ENCODE peak calls at places on chromosomes 2 and 18, in seven cellular contexts. X, Q, C, I, G, B and A are unnamed samples. For H3K4me1, the result is how much of the 10 kb centered on the place peaks cover.

GRCh38 chr2:168490916-168491605 is 35.0 kb downstream of the CERS6 start:
- DNase-seq in B (no peak), I (no peak), G (no peak), C (peak), X (no peak), Q (no peak), A (peak)

GRCh38 chr2:78992451-78992806 is 33.1 kb upstream of the REG3G start:
- DNase-seq in C (peak), B (no peak), X (no peak), G (no peak), Q (no peak), I (no peak), A (peak)

GRCh38 chr2:151251012-151251411 is 10.7 kb downstream of the RBM43 start:
- DNase-seq in B (peak), G (no peak), X (no peak), Q (no peak), C (peak), I (no peak), A (no peak)

GRCh38 chr2:120472891-120473309 is 127.0 kb downstream of the INHBB start:
- DNase-seq in Q (no peak), X (no peak), I (no peak), G (no peak), B (no peak), C (peak), A (no peak)

GRCh38 chr2:140990416-140990815 is 1140.4 kb downstream of the LRP1B start:
- DNase-seq in B (peak), C (peak), X (no peak), G (no peak), Q (no peak), I (no peak), A (no peak)

GRCh38 chr2:177419274-177419673 is 26.7 kb downstream of the AGPS start:
- DNase-seq in B (peak), G (no peak), C (peak), Q (no peak), I (no peak), X (no peak), A (no peak)

GRCh38 chr2:74267068-74267467 is 68.7 kb downstream of the MTHFD2 start:
- DNase-seq in C (no peak), I (no peak), X (no peak), G (peak), B (no peak), Q (peak), A (peak)

GRCh38 chr2:47708801-47709499 is 74.0 kb upstream of the MSH6 start:
- DNase-seq in B (no peak), C (no peak), G (no peak), Q (no peak), X (no peak), I (no peak), A (no peak)

GRCh38 chr2:75099521-75099922 is 99.8 kb downstream of the TACR1 start:
- DNase-seq in I (no peak), B (peak), X (no peak), G (no peak), C (peak), Q (no peak), A (no peak)

GRCh38 chr2:134458950-134459349 is 205.1 kb downstream of the MGAT5 start:
- DNase-seq in B (no peak), C (no peak), G (no peak), X (peak), Q (no peak), I (no peak), A (no peak)

GRCh38 chr2:217849154-217849553 is 153.6 kb downstream of the TNS1 start:
- DNase-seq in I (no peak), Q (no peak), C (peak), G (no peak), X (peak), B (no peak), A (no peak)

GRCh38 chr2:229431331-229431954 is 160.4 kb upstream of the PID1 start:
- DNase-seq in Q (no peak), I (no peak), B (peak), C (peak), G (no peak), X (no peak), A (peak)

GRCh38 chr2:135510577-135510976 is 20.4 kb downstream of the ZRANB3 start:
- DNase-seq in C (no peak), X (no peak), B (no peak), G (no peak), I (no peak), Q (no peak), A (no peak)

GRCh38 chr2:30267161-30267568 is 35.8 kb downstream of the LBH start:
- DNase-seq in C (no peak), G (no peak), Q (no peak), I (no peak), B (no peak), X (no peak), A (peak)

GRCh38 chr18:32293107-32293506 is 103.3 kb downstream of the MEP1B start:
- DNase-seq in G (no peak), X (no peak), I (no peak), C (no peak), Q (no peak), B (no peak), A (no peak)

GRCh38 chr2:192151848-192152247 is 42.9 kb downstream of the TMEFF2 start:
- DNase-seq in I (no peak), X (no peak), C (peak), G (no peak), B (peak), Q (no peak), A (no peak)

GRCh38 chr18:4270016-4270415 is 185.1 kb downstream of the DLGAP1 start:
- DNase-seq in I (no peak), X (no peak), Q (no peak), G (no peak), B (no peak), C (no peak), A (no peak)

GRCh38 chr2:120331903-120332302 is 14.0 kb upstream of the INHBB start:
- DNase-seq in I (no peak), B (no peak), Q (no peak), C (no peak), G (no peak), X (no peak), A (no peak)

GRCh38 chr18:33404244-33404873 is 36.2 kb downstream of the CCDC178 start:
- DNase-seq in B (no peak), I (no peak), C (peak), G (no peak), Q (no peak), X (no peak), A (no peak)

GRCh38 chr18:48393170-48393569 is 16.0 kb downstream of the ZBTB7C start:
- DNase-seq in X (no peak), G (no peak), I (no peak), Q (no peak), B (peak), C (no peak), A (no peak)

GRCh38 chr2:240232961-240233890 is 92.8 kb upstream of the OTOS start:
- DNase-seq in B (peak), X (peak), Q (peak), G (peak), I (no peak), C (peak), A (peak)

GRCh38 chr2:240234503-240234951 is 94.1 kb upstream of the OTOS start:
- DNase-seq in I (no peak), C (no peak), Q (no peak), X (no peak), G (no peak), B (no peak), A (no peak)

GRCh38 chr2:240235149-240235803 is 94.8 kb upstream of the OTOS start:
- DNase-seq in X (peak), G (no peak), I (no peak), Q (no peak), B (no peak), C (no peak), A (no peak)

GRCh38 chr2:240232264-240232915 is 91.9 kb upstream of the OTOS start:
- DNase-seq in G (no peak), I (no peak), Q (no peak), C (no peak), B (no peak), X (no peak), A (no peak)

GRCh38 chr2:240233891-240234502 is 93.5 kb upstream of the OTOS start:
- DNase-seq in Q (peak), G (no peak), B (no peak), I (no peak), C (no peak), X (no peak), A (no peak)
- H3K27ac ChIP-seq in Q (no peak), G (no peak), B (no peak), I (peak), C (no peak), X (peak), A (no peak)

GRCh38 chr2:3608373-3609278 is 13.7 kb downstream of the COLEC11 start:
- DNase-seq in C (no peak), X (no peak), Q (no peak), B (no peak), I (no peak), G (no peak), A (no peak)
- H3K4me1 ChIP-seq in C (under half), X (under half), Q (under half), B (under half), I (under half), G (under half), A (under half)

DNA sequence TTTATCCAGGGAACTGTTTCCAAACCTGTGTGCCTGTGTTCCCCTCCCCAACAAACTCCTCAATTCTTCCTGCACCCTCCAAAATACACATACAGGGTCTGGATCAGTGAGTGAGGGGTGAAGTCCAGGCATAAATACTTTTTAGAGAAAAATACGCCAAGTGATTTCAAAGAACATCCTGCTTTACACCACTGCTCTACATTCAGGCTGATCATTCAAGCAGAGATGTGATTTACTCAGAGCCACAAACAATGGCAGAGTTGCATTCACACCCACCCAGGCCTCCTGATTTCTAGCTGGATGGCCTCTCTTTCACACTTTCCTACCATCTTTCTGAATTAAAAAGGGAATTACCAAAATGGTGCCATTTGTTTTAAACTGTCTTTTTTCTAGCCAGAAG is 289.5 kb upstream of the SLC14A2 start:
- DNase-seq in G (no peak), C (no peak), X (no peak), Q (no peak), B (no peak), I (no peak), A (no peak)
- H3K27ac ChIP-seq in G (no peak), C (no peak), X (no peak), Q (no peak), B (no peak), I (no peak), A (no peak)

GRCh38 chr2:23422089-23423061 is 37.4 kb downstream of the KLHL29 start:
- DNase-seq in I (no peak), Q (no peak), C (no peak), G (no peak), X (no peak), B (no peak), A (no peak)
- H3K4me1 ChIP-seq in I (under half), Q (under half), C (under half), G (under half), X (under half), B (under half), A (under half)

GRCh38 chr18:46877329-46877987 is 39.8 kb downstream of the PIAS2 start:
- DNase-seq in G (no peak), I (no peak), B (no peak), C (no peak), X (no peak), Q (no peak), A (no peak)
- H3K27ac ChIP-seq in G (no peak), I (no peak), B (no peak), C (no peak), X (no peak), Q (no peak), A (no peak)